ENCODE peak calls at places on chromosome 11, in eight cellular contexts. One of them, this sample, is unnamed.

GRCh38 chr11:31810779-31811647 is at the start of gene PAX6:
- DNase-seq in A549: peak; percentile 66
- DNase-seq in K562: peak; percentile 57
- DNase-seq in IMR-90: peak; percentile 19
- DNase-seq in HepG2: peak; percentile 51
- DNase-seq in GM12878: peak; percentile 5
- DNase-seq in H1: peak; percentile 87
- DNase-seq in SK-N-SH: peak; percentile 60
- DNase-seq in this sample: peak; percentile 21

GRCh38 chr11:11931461-11932055 is 76.9 kb downstream of the DKK3 start:
- DNase-seq in A549: peak; percentile 64
- DNase-seq in K562: peak; percentile 32
- DNase-seq in IMR-90: peak; percentile 74
- DNase-seq in HepG2: peak; percentile 62
- DNase-seq in GM12878: no peak
- DNase-seq in H1: no peak
- DNase-seq in SK-N-SH: peak; percentile 47
- DNase-seq in this sample: peak; percentile 38

GRCh38 chr11:34758262-34758661 is 137.4 kb downstream of the EHF start:
- DNase-seq in A549: no peak
- DNase-seq in K562: peak; percentile 13
- DNase-seq in IMR-90: peak; percentile 6
- DNase-seq in HepG2: no peak
- DNase-seq in GM12878: no peak
- DNase-seq in H1: no peak
- DNase-seq in SK-N-SH: peak; percentile 20
- DNase-seq in this sample: no peak

GRCh38 chr11:62505112-62505783 is 41.4 kb downstream of the AHNAK start:
- DNase-seq in A549: no peak
- DNase-seq in K562: peak; percentile 65
- DNase-seq in IMR-90: no peak
- DNase-seq in HepG2: no peak
- DNase-seq in GM12878: no peak
- DNase-seq in H1: peak; percentile 74
- DNase-seq in SK-N-SH: no peak
- DNase-seq in this sample: no peak

GRCh38 chr11:119683783-119684182 is 45.2 kb downstream of the NECTIN1 start:
- DNase-seq in A549: no peak
- DNase-seq in K562: no peak
- DNase-seq in IMR-90: no peak
- DNase-seq in HepG2: no peak
- DNase-seq in GM12878: no peak
- DNase-seq in H1: no peak
- DNase-seq in SK-N-SH: no peak
- DNase-seq in this sample: no peak

GRCh38 chr11:47523491-47524199 is 29.3 kb downstream of the CELF1 start:
- DNase-seq in A549: peak; percentile 43
- DNase-seq in K562: peak; percentile 48
- DNase-seq in IMR-90: peak; percentile 87
- DNase-seq in HepG2: peak; percentile 36
- DNase-seq in GM12878: no peak
- DNase-seq in H1: no peak
- DNase-seq in SK-N-SH: no peak
- DNase-seq in this sample: no peak

GRCh38 chr11:92272651-92273050 is 48.0 kb downstream of the FAT3 start:
- DNase-seq in A549: no peak
- DNase-seq in K562: no peak
- DNase-seq in IMR-90: no peak
- DNase-seq in HepG2: no peak
- DNase-seq in GM12878: no peak
- DNase-seq in H1: no peak
- DNase-seq in SK-N-SH: no peak
- DNase-seq in this sample: no peak

GRCh38 chr11:114147389-114148382 is 88.2 kb downstream of the ZBTB16 start:
- DNase-seq in A549: no peak
- DNase-seq in K562: peak; percentile 27
- DNase-seq in IMR-90: no peak
- DNase-seq in HepG2: no peak
- DNase-seq in GM12878: no peak
- DNase-seq in H1: no peak
- DNase-seq in SK-N-SH: no peak
- DNase-seq in this sample: no peak

GRCh38 chr11:44258190-44258489 is 51.8 kb downstream of the ALX4 start:
- DNase-seq in A549: no peak
- DNase-seq in K562: no peak
- DNase-seq in IMR-90: peak; percentile 31
- DNase-seq in HepG2: no peak
- DNase-seq in GM12878: no peak
- DNase-seq in H1: no peak
- DNase-seq in SK-N-SH: no peak
- DNase-seq in this sample: no peak

GRCh38 chr11:64747961-64748715 is 4.2 kb upstream of the RASGRP2 start:
- DNase-seq in A549: no peak
- DNase-seq in K562: no peak
- DNase-seq in IMR-90: peak; percentile 66
- DNase-seq in HepG2: no peak
- DNase-seq in GM12878: no peak
- DNase-seq in H1: no peak
- DNase-seq in SK-N-SH: no peak
- DNase-seq in this sample: no peak

GRCh38 chr11:110962907-110963306 is 250.7 kb upstream of the ARHGAP20 start:
- DNase-seq in A549: no peak
- DNase-seq in K562: no peak
- DNase-seq in IMR-90: peak; percentile 77
- DNase-seq in HepG2: no peak
- DNase-seq in GM12878: no peak
- DNase-seq in H1: no peak
- DNase-seq in SK-N-SH: peak; percentile 12
- DNase-seq in this sample: no peak

GRCh38 chr11:114171257-114172054 is 111.9 kb downstream of the ZBTB16 start:
- DNase-seq in A549: no peak
- DNase-seq in K562: no peak
- DNase-seq in IMR-90: no peak
- DNase-seq in HepG2: peak; percentile 10
- DNase-seq in GM12878: no peak
- DNase-seq in H1: no peak
- DNase-seq in SK-N-SH: no peak
- DNase-seq in this sample: no peak

GRCh38 chr11:94768602-94769511 is 701 bp downstream of the AMOTL1 start:
- DNase-seq in A549: no peak
- DNase-seq in K562: peak; percentile 52
- DNase-seq in IMR-90: peak; percentile 49
- DNase-seq in HepG2: no peak
- DNase-seq in GM12878: no peak
- DNase-seq in H1: peak; percentile 63
- DNase-seq in SK-N-SH: peak; percentile 79
- DNase-seq in this sample: no peak

GRCh38 chr11:122733301-122733686 is 77.8 kb downstream of the UBASH3B start:
- DNase-seq in A549: peak; percentile 54
- DNase-seq in K562: no peak
- DNase-seq in IMR-90: peak; percentile 92
- DNase-seq in HepG2: no peak
- DNase-seq in GM12878: no peak
- DNase-seq in H1: no peak
- DNase-seq in SK-N-SH: no peak
- DNase-seq in this sample: no peak

GRCh38 chr11:116185551-116185950 is 587.2 kb downstream of the BUD13 start:
- DNase-seq in A549: no peak
- DNase-seq in K562: no peak
- DNase-seq in IMR-90: no peak
- DNase-seq in HepG2: no peak
- DNase-seq in GM12878: no peak
- DNase-seq in H1: no peak
- DNase-seq in SK-N-SH: no peak
- DNase-seq in this sample: no peak

DNA sequence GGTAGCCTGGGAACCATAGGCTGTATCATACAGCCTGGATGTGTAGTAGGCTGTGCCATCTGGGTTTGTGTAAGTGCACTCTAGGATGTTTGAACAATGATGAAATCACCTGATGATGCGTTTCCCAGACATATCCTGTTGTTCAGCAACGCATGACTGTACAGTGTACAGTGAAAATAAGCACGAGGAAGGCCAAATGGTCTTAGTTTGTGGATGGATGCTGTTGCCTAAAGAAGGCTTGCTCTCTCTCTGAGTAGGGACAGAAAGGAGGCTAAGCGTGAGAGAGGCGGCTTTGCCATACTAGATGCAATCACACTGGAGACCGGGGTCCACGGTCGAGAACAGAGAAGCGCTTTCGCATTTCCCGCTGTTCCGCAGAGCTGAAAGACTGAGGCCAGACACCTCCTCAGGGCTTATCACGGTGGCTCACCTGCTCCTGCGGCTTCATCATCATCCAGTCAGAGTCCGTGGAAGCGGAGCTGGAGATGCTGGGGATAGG is 27.6 kb upstream of the APLP2 start:
- DNase-seq in A549: peak; percentile 79
- DNase-seq in K562: peak; percentile 62
- DNase-seq in IMR-90: peak; percentile 99
- DNase-seq in HepG2: peak; percentile 85
- DNase-seq in GM12878: no peak
- DNase-seq in H1: no peak
- DNase-seq in SK-N-SH: no peak
- DNase-seq in this sample: no peak
- TF ChIP-seq RAD21 in A549: no peak
- TF ChIP-seq RAD21 in K562: no peak
- TF ChIP-seq RAD21 in IMR-90: no peak
- TF ChIP-seq RAD21 in HepG2: no peak
- TF ChIP-seq RAD21 in GM12878: no peak
- TF ChIP-seq RAD21 in H1: no peak
- TF ChIP-seq RAD21 in SK-N-SH: no peak
- TF ChIP-seq RAD21 in this sample: no peak

GRCh38 chr11:99640671-99641070 is 619.9 kb downstream of the CNTN5 start:
- DNase-seq in A549: no peak
- DNase-seq in K562: no peak
- DNase-seq in IMR-90: no peak
- DNase-seq in HepG2: no peak
- DNase-seq in GM12878: no peak
- DNase-seq in H1: no peak
- DNase-seq in SK-N-SH: no peak
- DNase-seq in this sample: no peak

GRCh38 chr11:99645934-99646333 is 625.2 kb downstream of the CNTN5 start:
- DNase-seq in A549: no peak
- DNase-seq in K562: no peak
- DNase-seq in IMR-90: no peak
- DNase-seq in HepG2: no peak
- DNase-seq in GM12878: no peak
- DNase-seq in H1: no peak
- DNase-seq in SK-N-SH: no peak
- DNase-seq in this sample: no peak
- H3K9me3 ChIP-seq in A549: no peaks in the 10 kb centered on the region
- H3K9me3 ChIP-seq in K562: no peaks in the 10 kb centered on the region
- H3K9me3 ChIP-seq in IMR-90: no peaks in the 10 kb centered on the region
- H3K9me3 ChIP-seq in HepG2: no peaks in the 10 kb centered on the region
- H3K9me3 ChIP-seq in GM12878: no peaks in the 10 kb centered on the region
- H3K9me3 ChIP-seq in H1: no peaks in the 10 kb centered on the region
- H3K9me3 ChIP-seq in SK-N-SH: no peaks in the 10 kb centered on the region
- H3K9me3 ChIP-seq in this sample: peaks cover 17% of the 10 kb centered on the region

GRCh38 chr11:70068345-70068744 is 9.8 kb upstream of the ANO1 start:
- DNase-seq in A549: no peak
- DNase-seq in K562: no peak
- DNase-seq in IMR-90: no peak
- DNase-seq in HepG2: no peak
- DNase-seq in GM12878: no peak
- DNase-seq in H1: no peak
- DNase-seq in SK-N-SH: peak; percentile 7
- DNase-seq in this sample: no peak

GRCh38 chr11:70067036-70067435 is 11.1 kb upstream of the ANO1 start:
- DNase-seq in A549: no peak
- DNase-seq in K562: no peak
- DNase-seq in IMR-90: no peak
- DNase-seq in HepG2: no peak
- DNase-seq in GM12878: no peak
- DNase-seq in H1: peak; percentile 27
- DNase-seq in SK-N-SH: peak; percentile 10
- DNase-seq in this sample: no peak

GRCh38 chr11:70066628-70067027 is 11.5 kb upstream of the ANO1 start:
- DNase-seq in A549: no peak
- DNase-seq in K562: no peak
- DNase-seq in IMR-90: no peak
- DNase-seq in HepG2: no peak
- DNase-seq in GM12878: no peak
- DNase-seq in H1: no peak
- DNase-seq in SK-N-SH: peak; percentile 13
- DNase-seq in this sample: no peak

GRCh38 chr11:70068950-70069349 is 9.2 kb upstream of the ANO1 start:
- DNase-seq in A549: no peak
- DNase-seq in K562: no peak
- DNase-seq in IMR-90: no peak
- DNase-seq in HepG2: no peak
- DNase-seq in GM12878: no peak
- DNase-seq in H1: peak; percentile 39
- DNase-seq in SK-N-SH: peak; percentile 14
- DNase-seq in this sample: no peak

GRCh38 chr11:70067591-70068341 is 10.4 kb upstream of the ANO1 start:
- DNase-seq in A549: no peak
- DNase-seq in K562: no peak
- DNase-seq in IMR-90: no peak
- DNase-seq in HepG2: no peak
- DNase-seq in GM12878: no peak
- DNase-seq in H1: peak; percentile 50
- DNase-seq in SK-N-SH: peak; percentile 30
- DNase-seq in this sample: peak; percentile 48
- TF ChIP-seq RAD21 in A549: no peak
- TF ChIP-seq RAD21 in K562: no peak
- TF ChIP-seq RAD21 in IMR-90: no peak
- TF ChIP-seq RAD21 in HepG2: no peak
- TF ChIP-seq RAD21 in GM12878: no peak
- TF ChIP-seq RAD21 in H1: peak; percentile 33
- TF ChIP-seq RAD21 in SK-N-SH: no peak
- TF ChIP-seq RAD21 in this sample: peak; percentile 59

GRCh38 chr11:58775066-58775708 is 43.4 kb upstream of the GLYAT start:
- DNase-seq in A549: no peak
- DNase-seq in K562: no peak
- DNase-seq in IMR-90: no peak
- DNase-seq in HepG2: no peak
- DNase-seq in GM12878: no peak
- DNase-seq in H1: no peak
- DNase-seq in SK-N-SH: no peak
- DNase-seq in this sample: no peak

GRCh38 chr11:58772719-58773285 is 41.1 kb upstream of the GLYAT start:
- DNase-seq in A549: no peak
- DNase-seq in K562: no peak
- DNase-seq in IMR-90: no peak
- DNase-seq in HepG2: no peak
- DNase-seq in GM12878: no peak
- DNase-seq in H1: no peak
- DNase-seq in SK-N-SH: no peak
- DNase-seq in this sample: no peak

GRCh38 chr11:58780578-58780977 is 48.8 kb upstream of the GLYAT start:
- DNase-seq in A549: no peak
- DNase-seq in K562: no peak
- DNase-seq in IMR-90: no peak
- DNase-seq in HepG2: no peak
- DNase-seq in GM12878: no peak
- DNase-seq in H1: no peak
- DNase-seq in SK-N-SH: no peak
- DNase-seq in this sample: no peak

GRCh38 chr11:58774164-58774593 is 42.4 kb upstream of the GLYAT start:
- DNase-seq in A549: no peak
- DNase-seq in K562: no peak
- DNase-seq in IMR-90: no peak
- DNase-seq in HepG2: no peak
- DNase-seq in GM12878: no peak
- DNase-seq in H1: no peak
- DNase-seq in SK-N-SH: no peak
- DNase-seq in this sample: no peak

GRCh38 chr11:58776891-58777451 is 45.2 kb upstream of the GLYAT start:
- DNase-seq in A549: no peak
- DNase-seq in K562: no peak
- DNase-seq in IMR-90: no peak
- DNase-seq in HepG2: no peak
- DNase-seq in GM12878: no peak
- DNase-seq in H1: no peak
- DNase-seq in SK-N-SH: no peak
- DNase-seq in this sample: no peak
- H3K9me3 ChIP-seq in A549: no peaks in the 10 kb centered on the region
- H3K9me3 ChIP-seq in K562: peaks cover 15% of the 10 kb centered on the region
- H3K9me3 ChIP-seq in IMR-90: no peaks in the 10 kb centered on the region
- H3K9me3 ChIP-seq in HepG2: no peaks in the 10 kb centered on the region
- H3K9me3 ChIP-seq in GM12878: no peaks in the 10 kb centered on the region
- H3K9me3 ChIP-seq in H1: peaks cover 19% of the 10 kb centered on the region
- H3K9me3 ChIP-seq in SK-N-SH: no peaks in the 10 kb centered on the region
- H3K9me3 ChIP-seq in this sample: no peaks in the 10 kb centered on the region